ENCODE peak calls at places on chromosome 10, in six cellular contexts. A is CD8-positive, alpha-beta T cell; G is activated CD8-positive, alpha-beta memory T cell treated with anti-CD3 and anti-CD28 coated beads, Interleukin-2, amount 50 U/mL, for 48 hours; Q is HuH-7; K is adipocyte; N is fibroblast of the aortic adventitia. Y is an unnamed sample.

GRCh38 chr10:84310470-84310869 is 17.9 kb upstream of the CCSER2 start:
- DNase-seq in Q (no peak), A (no peak), G (no peak), K (no peak), N (peak), Y (peak)

GRCh38 chr10:5291501-5292195 is 73.1 kb upstream of the UCN3 start:
- DNase-seq in G (peak), K (peak), Q (no peak), N (peak), A (peak), Y (no peak)

GRCh38 chr10:103839867-103840746 is 15.3 kb downstream of the SH3PXD2A start:
- DNase-seq in N (no peak), Q (no peak), G (no peak), A (no peak), K (no peak), Y (no peak)

GRCh38 chr10:133309720-133310398 is 1.1 kb downstream of the ZNF511 start:
- DNase-seq in G (no peak), K (no peak), A (no peak), N (no peak), Q (no peak), Y (no peak)

GRCh38 chr10:614772-615582 is 74.5 kb downstream of the DIP2C start:
- DNase-seq in A (no peak), G (no peak), K (no peak), N (no peak), Q (no peak), Y (no peak)

GRCh38 chr10:112810651-112811215 is 139.3 kb upstream of the TCF7L2 start:
- DNase-seq in A (no peak), K (no peak), Q (no peak), N (no peak), G (no peak), Y (no peak)

GRCh38 chr10:21499580-21499909 is 25.9 kb downstream of the SKIDA1 start:
- DNase-seq in N (no peak), K (no peak), Q (peak), G (no peak), A (no peak), Y (no peak)

GRCh38 chr10:118151461-118151860 is 104.7 kb upstream of the RAB11FIP2 start:
- DNase-seq in A (no peak), Q (peak), N (no peak), K (no peak), G (no peak), Y (no peak)

GRCh38 chr10:58414270-58415041 is 29.2 kb downstream of the TFAM start:
- DNase-seq in A (no peak), N (peak), G (no peak), Q (peak), K (peak), Y (peak)

GRCh38 chr10:58994226-58995057 is 182.0 kb upstream of the PHYHIPL start:
- DNase-seq in A (no peak), G (no peak), Q (no peak), K (peak), N (no peak), Y (no peak)

GRCh38 chr10:7950981-7951847 is 103.3 kb upstream of the GATA3 start:
- DNase-seq in N (peak), K (peak), Q (no peak), G (no peak), A (no peak), Y (no peak)

GRCh38 chr10:5450605-5451384 is 38.4 kb downstream of the NET1 start:
- DNase-seq in K (peak), N (peak), A (no peak), G (no peak), Q (no peak), Y (no peak)

GRCh38 chr10:54703086-54703485 is 97.9 kb downstream of the PCDH15 start:
- DNase-seq in G (no peak), Q (no peak), K (no peak), A (no peak), N (no peak), Y (no peak)

GRCh38 chr10:74418285-74418872 is 267.4 kb downstream of the ADK start:
- DNase-seq in Q (no peak), G (no peak), A (no peak), N (no peak), K (peak), Y (no peak)

GRCh38 chr10:127071126-127071525 is 125.3 kb downstream of the INSYN2A start:
- DNase-seq in A (no peak), N (no peak), G (no peak), Q (no peak), K (no peak), Y (no peak)

GRCh38 chr10:61779950-61780659 is 117.4 kb downstream of the CABCOCO1 start:
- DNase-seq in A (no peak), K (peak), N (peak), Q (no peak), G (no peak), Y (peak)

Y was measured in kidney glomerular epithelial cell.